ENCODE peak calls at places on chromosomes 6 and 20, in nine cellular contexts. One of them, this sample, is unnamed.

GRCh38 chr6:71012871-71013456 is 56.1 kb upstream of the B3GAT2 start:
- DNase-seq in NCI-H1092 treated with DMSO at 0.1 percent for 48 hours: peak
- DNase-seq in posterior vena cava: no peak
- DNase-seq in nucleus accumbens: peak
- DNase-seq in hypothalamus: no peak
- DNase-seq in HEK293T: peak
- DNase-seq in astrocyte of the spinal cord: peak
- DNase-seq in cerebellar nuclear complex: no peak
- DNase-seq in GOT3: no peak
- DNase-seq in this sample: no peak

GRCh38 chr6:167150815-167151557 is 6.8 kb downstream of the GPR31 start:
- DNase-seq in NCI-H1092 treated with DMSO at 0.1 percent for 48 hours: no peak
- DNase-seq in posterior vena cava: no peak
- DNase-seq in nucleus accumbens: no peak
- DNase-seq in hypothalamus: no peak
- DNase-seq in HEK293T: no peak
- DNase-seq in astrocyte of the spinal cord: no peak
- DNase-seq in cerebellar nuclear complex: no peak
- DNase-seq in GOT3: no peak
- DNase-seq in this sample: no peak

GRCh38 chr20:18978311-18978710 is 164.7 kb downstream of the SCP2D1 start:
- DNase-seq in NCI-H1092 treated with DMSO at 0.1 percent for 48 hours: no peak
- DNase-seq in posterior vena cava: no peak
- DNase-seq in nucleus accumbens: no peak
- DNase-seq in hypothalamus: no peak
- DNase-seq in HEK293T: no peak
- DNase-seq in astrocyte of the spinal cord: no peak
- DNase-seq in cerebellar nuclear complex: no peak
- DNase-seq in GOT3: no peak
- DNase-seq in this sample: no peak

GRCh38 chr6:36054965-36055364 is 27.4 kb downstream of the MAPK14 start:
- DNase-seq in NCI-H1092 treated with DMSO at 0.1 percent for 48 hours: no peak
- DNase-seq in posterior vena cava: no peak
- DNase-seq in nucleus accumbens: no peak
- DNase-seq in hypothalamus: no peak
- DNase-seq in HEK293T: no peak
- DNase-seq in astrocyte of the spinal cord: no peak
- DNase-seq in cerebellar nuclear complex: no peak
- DNase-seq in GOT3: no peak
- DNase-seq in this sample: no peak

GRCh38 chr6:99822741-99823512 is 171.1 kb downstream of the MCHR2 start:
- DNase-seq in NCI-H1092 treated with DMSO at 0.1 percent for 48 hours: peak
- DNase-seq in posterior vena cava: no peak
- DNase-seq in nucleus accumbens: no peak
- DNase-seq in hypothalamus: no peak
- DNase-seq in HEK293T: peak
- DNase-seq in astrocyte of the spinal cord: peak
- DNase-seq in cerebellar nuclear complex: peak
- DNase-seq in GOT3: no peak
- DNase-seq in this sample: no peak

GRCh38 chr6:25083784-25084507 is 148.2 kb upstream of the RIPOR2 start:
- DNase-seq in NCI-H1092 treated with DMSO at 0.1 percent for 48 hours: no peak
- DNase-seq in posterior vena cava: no peak
- DNase-seq in nucleus accumbens: no peak
- DNase-seq in hypothalamus: no peak
- DNase-seq in HEK293T: no peak
- DNase-seq in astrocyte of the spinal cord: no peak
- DNase-seq in cerebellar nuclear complex: no peak
- DNase-seq in GOT3: no peak
- DNase-seq in this sample: no peak

GRCh38 chr6:129575378-129576118 is 134.4 kb downstream of the ARHGAP18 start:
- DNase-seq in NCI-H1092 treated with DMSO at 0.1 percent for 48 hours: peak
- DNase-seq in posterior vena cava: no peak
- DNase-seq in nucleus accumbens: peak
- DNase-seq in hypothalamus: no peak
- DNase-seq in HEK293T: peak
- DNase-seq in astrocyte of the spinal cord: peak
- DNase-seq in cerebellar nuclear complex: no peak
- DNase-seq in GOT3: no peak
- DNase-seq in this sample: no peak

GRCh38 chr20:53748821-53749402 is 155.3 kb upstream of the ZNF217 start:
- DNase-seq in NCI-H1092 treated with DMSO at 0.1 percent for 48 hours: no peak
- DNase-seq in posterior vena cava: no peak
- DNase-seq in nucleus accumbens: no peak
- DNase-seq in hypothalamus: no peak
- DNase-seq in HEK293T: no peak
- DNase-seq in astrocyte of the spinal cord: peak
- DNase-seq in cerebellar nuclear complex: no peak
- DNase-seq in GOT3: no peak
- DNase-seq in this sample: no peak

GRCh38 chr20:54069501-54069971 is 858 bp downstream of the BCAS1 start:
- DNase-seq in NCI-H1092 treated with DMSO at 0.1 percent for 48 hours: no peak
- DNase-seq in posterior vena cava: no peak
- DNase-seq in nucleus accumbens: no peak
- DNase-seq in hypothalamus: no peak
- DNase-seq in HEK293T: no peak
- DNase-seq in astrocyte of the spinal cord: no peak
- DNase-seq in cerebellar nuclear complex: no peak
- DNase-seq in GOT3: no peak
- DNase-seq in this sample: no peak

This sample was measured in caudate nucleus.